ENCODE peak calls at places on chromosome X, in six cellular contexts. L, V, E, O, Y and A are unnamed samples.

GRCh38 chrX:926070-926469 is 286.4 kb downstream of the CRLF2 start:
- DNase-seq in V (no peak), L (no peak), E (no peak), O (no peak), Y (no peak), A (no peak)

GRCh38 chrX:123475068-123475724 is 257.7 kb downstream of the THOC2 start:
- DNase-seq in L (no peak), E (no peak), V (peak; percentile 1), O (no peak), Y (peak; percentile 26), A (no peak)

GRCh38 chrX:107025538-107025937 is 25.5 kb upstream of the MORC4 start:
- DNase-seq in O (no peak), E (no peak), V (peak; percentile 46), L (no peak), Y (peak; percentile 45), A (no peak)

GRCh38 chrX:16992411-16992810 is 46.0 kb downstream of the REPS2 start:
- DNase-seq in V (no peak), O (no peak), Y (no peak), E (no peak), L (no peak), A (no peak)

GRCh38 chrX:135340827-135341226 is 31.5 kb downstream of the ETDC start:
- DNase-seq in O (no peak), L (no peak), V (peak; percentile 7), Y (peak; percentile 84), E (no peak), A (no peak)

GRCh38 chrX:30659421-30659820 is 6.2 kb downstream of the GK start:
- DNase-seq in E (no peak), Y (peak; percentile 94), L (no peak), O (no peak), V (peak; percentile 93), A (no peak)

GRCh38 chrX:136528645-136529315 is 3.2 kb upstream of the VGLL1 start:
- DNase-seq in E (no peak), V (peak; percentile 5), Y (peak; percentile 1), L (no peak), O (no peak), A (no peak)

GRCh38 chrX:11407331-11408110 is 114.3 kb downstream of the AMELX start:
- DNase-seq in O (no peak), E (no peak), V (peak; percentile 60), L (no peak), Y (no peak), A (no peak)

GRCh38 chrX:111041018-111041462 is 55.0 kb upstream of the PAK3 start:
- DNase-seq in L (no peak), E (no peak), O (no peak), V (peak; percentile 85), Y (peak; percentile 88), A (no peak)

GRCh38 chrX:69139516-69139915 is 25.7 kb downstream of the PJA1 start:
- DNase-seq in E (no peak), V (no peak), Y (no peak), L (no peak), O (no peak), A (no peak)

GRCh38 chrX:130575831-130576404 is 174.1 kb downstream of the RBMX2 start:
- DNase-seq in Y (peak; percentile 40), L (peak; percentile 43), V (peak; percentile 55), E (no peak), O (no peak), A (peak; percentile 15)

GRCh38 chrX:42143866-42144592 is 220.7 kb upstream of the CASK start:
- DNase-seq in E (no peak), O (no peak), Y (no peak), V (no peak), L (no peak), A (no peak)

GRCh38 chrX:95071621-95072020 is 1397.6 kb downstream of the FAM133A start:
- DNase-seq in V (peak; percentile 8), L (no peak), E (no peak), O (no peak), Y (no peak), A (no peak)

GRCh38 chrX:153460826-153461225 is 9.6 kb downstream of the HAUS7 start:
- DNase-seq in V (peak; percentile 54), O (no peak), L (peak; percentile 57), Y (peak; percentile 48), E (no peak), A (no peak)

GRCh38 chrX:65745992-65746391 is 78.5 kb downstream of the MSN start:
- DNase-seq in E (no peak), L (no peak), O (no peak), V (no peak), Y (no peak), A (no peak)

GRCh38 chrX:47749185-47749967 is 87.3 kb upstream of the ZNF81 start:
- DNase-seq in V (peak; percentile 44), E (no peak), Y (peak; percentile 57), L (no peak), O (no peak), A (no peak)

GRCh38 chrX:29659911-29660310 is 555.5 kb upstream of the MAGEB2 start:
- DNase-seq in E (no peak), V (no peak), O (no peak), L (no peak), Y (no peak), A (no peak)

GRCh38 chrX:95703696-95704095 is 980.9 kb upstream of the DIAPH2 start:
- DNase-seq in L (no peak), Y (peak; percentile 48), V (peak; percentile 1), O (no peak), E (no peak), A (no peak)

GRCh38 chrX:54994668-54995452 is 872 bp upstream of the PFKFB1 start:
- DNase-seq in Y (no peak), O (no peak), V (no peak), L (no peak), E (no peak), A (no peak)

GRCh38 chrX:84188320-84188834 is 378 bp upstream of the RPS6KA6 start:
- DNase-seq in V (peak; percentile 49), L (peak; percentile 59), Y (peak; percentile 44), E (no peak), O (no peak), A (peak; percentile 14)